ENCODE peak calls at places on chromosomes 6 and 20, in six cellular contexts. I is nephron progenitor cell; H is iris pigment epithelial cell; C is activated CD8-positive, alpha-beta memory T cell treated with anti-CD3 and anti-CD28 coated beads for 4 hours; T is lower leg skin; U is SW 1271. O is an unnamed sample.

GRCh38 chr6:144897441-144897921 is 612.3 kb downstream of the UTRN start:
- DNase-seq in T (no peak), H (peak; percentile 80), U (peak; percentile 58), I (no peak), C (no peak), O (no peak)

GRCh38 chr20:33803921-33804337 is 7.2 kb upstream of the CHMP4B start:
- DNase-seq in I (no peak), T (no peak), C (no peak), U (peak; percentile 72), H (peak; percentile 82), O (no peak)

GRCh38 chr6:138289739-138290138 is 71.4 kb upstream of the PBOV1 start:
- DNase-seq in T (no peak), U (no peak), H (no peak), C (no peak), I (peak; percentile 25), O (no peak)

GRCh38 chr6:165184192-165184979 is 125.0 kb downstream of the C6orf118 start:
- DNase-seq in T (no peak), H (no peak), I (no peak), U (no peak), C (no peak), O (no peak)

GRCh38 chr6:20707870-20708269 is 173.6 kb downstream of the CDKAL1 start:
- DNase-seq in U (no peak), T (no peak), I (no peak), C (no peak), H (no peak), O (no peak)

GRCh38 chr6:98904096-98904495 is 43.6 kb downstream of the FBXL4 start:
- DNase-seq in C (no peak), I (no peak), U (no peak), T (no peak), H (peak; percentile 44), O (no peak)

GRCh38 chr6:163837681-163838431 is 423.3 kb downstream of the QKI start:
- DNase-seq in H (no peak), I (peak; percentile 68), T (no peak), U (no peak), C (no peak), O (no peak)

GRCh38 chr6:139508023-139508422 is 133.6 kb upstream of the CITED2 start:
- DNase-seq in H (peak; percentile 10), C (no peak), T (no peak), I (no peak), U (no peak), O (no peak)

GRCh38 chr6:56055066-56055465 is 179.7 kb upstream of the BMP5 start:
- DNase-seq in H (no peak), C (no peak), T (no peak), I (no peak), U (no peak), O (no peak)

GRCh38 chr6:142833054-142833453 is 111.9 kb downstream of the HIVEP2 start:
- DNase-seq in H (peak; percentile 95), U (no peak), T (no peak), C (no peak), I (no peak), O (no peak)

GRCh38 chr6:21138359-21139094 is 455.0 kb upstream of the SOX4 start:
- DNase-seq in C (no peak), T (no peak), I (no peak), H (no peak), U (no peak), O (no peak)

GRCh38 chr6:137341721-137342195 is 122.6 kb upstream of the IFNGR1 start:
- DNase-seq in T (no peak), H (no peak), C (peak; percentile 33), U (no peak), I (no peak), O (peak; percentile 21)

GRCh38 chr20:41306061-41306727 is 11.3 kb downstream of the ZHX3 start:
- DNase-seq in C (no peak), I (no peak), U (no peak), H (no peak), T (no peak), O (no peak)

O was measured in central memory CD8-positive, alpha-beta T cell.